ENCODE peak calls at places on chromosomes 16 and 17, in ten cellular contexts. One of them, this sample, is unnamed.

GRCh38 chr16:85321856-85322271 is 209.6 kb upstream of the CIBAR2 start:
- DNase-seq in NCI-H524: no peak
- DNase-seq in SHP77: no peak
- DNase-seq in T-helper 2 cell: no peak
- DNase-seq in stimulated activated CD4-positive, alpha-beta T cell treated with anti-CD3 and anti-CD28 coated beads, Interleukin-2, amount 100 ng/mL, for 4 hours: no peak
- DNase-seq in right cardiac atrium: peak; percentile 99
- DNase-seq in mucosa of gallbladder: peak; percentile 88
- DNase-seq in foreskin keratinocyte: no peak
- DNase-seq in WTC11: no peak
- DNase-seq in dermis blood vessel endothelial cell: peak; percentile 56
- DNase-seq in this sample: peak; percentile 98

GRCh38 chr16:86504315-86505184 is 5.8 kb upstream of the FOXF1 start:
- DNase-seq in NCI-H524: no peak
- DNase-seq in SHP77: no peak
- DNase-seq in T-helper 2 cell: no peak
- DNase-seq in stimulated activated CD4-positive, alpha-beta T cell treated with anti-CD3 and anti-CD28 coated beads, Interleukin-2, amount 100 ng/mL, for 4 hours: no peak
- DNase-seq in right cardiac atrium: no peak
- DNase-seq in mucosa of gallbladder: no peak
- DNase-seq in foreskin keratinocyte: no peak
- DNase-seq in WTC11: no peak
- DNase-seq in dermis blood vessel endothelial cell: no peak
- DNase-seq in this sample: no peak

GRCh38 chr17:81838753-81839255 is 4.0 kb upstream of the PPP1R27 start:
- DNase-seq in NCI-H524: no peak
- DNase-seq in SHP77: no peak
- DNase-seq in T-helper 2 cell: no peak
- DNase-seq in stimulated activated CD4-positive, alpha-beta T cell treated with anti-CD3 and anti-CD28 coated beads, Interleukin-2, amount 100 ng/mL, for 4 hours: no peak
- DNase-seq in right cardiac atrium: no peak
- DNase-seq in mucosa of gallbladder: no peak
- DNase-seq in foreskin keratinocyte: no peak
- DNase-seq in WTC11: no peak
- DNase-seq in dermis blood vessel endothelial cell: no peak
- DNase-seq in this sample: no peak

GRCh38 chr16:66512589-66513404 is 37.1 kb downstream of the TK2 start:
- DNase-seq in NCI-H524: no peak
- DNase-seq in SHP77: no peak
- DNase-seq in T-helper 2 cell: no peak
- DNase-seq in stimulated activated CD4-positive, alpha-beta T cell treated with anti-CD3 and anti-CD28 coated beads, Interleukin-2, amount 100 ng/mL, for 4 hours: no peak
- DNase-seq in right cardiac atrium: peak; percentile 77
- DNase-seq in mucosa of gallbladder: no peak
- DNase-seq in foreskin keratinocyte: no peak
- DNase-seq in WTC11: no peak
- DNase-seq in dermis blood vessel endothelial cell: peak; percentile 65
- DNase-seq in this sample: no peak

GRCh38 chr17:37160940-37161339 is 212.2 kb downstream of the AATF start:
- DNase-seq in NCI-H524: no peak
- DNase-seq in SHP77: no peak
- DNase-seq in T-helper 2 cell: no peak
- DNase-seq in stimulated activated CD4-positive, alpha-beta T cell treated with anti-CD3 and anti-CD28 coated beads, Interleukin-2, amount 100 ng/mL, for 4 hours: no peak
- DNase-seq in right cardiac atrium: no peak
- DNase-seq in mucosa of gallbladder: no peak
- DNase-seq in foreskin keratinocyte: peak; percentile 84
- DNase-seq in WTC11: no peak
- DNase-seq in dermis blood vessel endothelial cell: peak; percentile 42
- DNase-seq in this sample: no peak

GRCh38 chr16:75603241-75603640 is 19.8 kb downstream of the ADAT1 start:
- DNase-seq in NCI-H524: no peak
- DNase-seq in SHP77: no peak
- DNase-seq in T-helper 2 cell: no peak
- DNase-seq in stimulated activated CD4-positive, alpha-beta T cell treated with anti-CD3 and anti-CD28 coated beads, Interleukin-2, amount 100 ng/mL, for 4 hours: no peak
- DNase-seq in right cardiac atrium: no peak
- DNase-seq in mucosa of gallbladder: no peak
- DNase-seq in foreskin keratinocyte: no peak
- DNase-seq in WTC11: no peak
- DNase-seq in dermis blood vessel endothelial cell: no peak
- DNase-seq in this sample: no peak

GRCh38 chr16:9351841-9352434 is 260.5 kb downstream of the HAPSTR1 start:
- DNase-seq in NCI-H524: no peak
- DNase-seq in SHP77: no peak
- DNase-seq in T-helper 2 cell: no peak
- DNase-seq in stimulated activated CD4-positive, alpha-beta T cell treated with anti-CD3 and anti-CD28 coated beads, Interleukin-2, amount 100 ng/mL, for 4 hours: no peak
- DNase-seq in right cardiac atrium: no peak
- DNase-seq in mucosa of gallbladder: no peak
- DNase-seq in foreskin keratinocyte: no peak
- DNase-seq in WTC11: no peak
- DNase-seq in dermis blood vessel endothelial cell: no peak
- DNase-seq in this sample: peak; percentile 26

GRCh38 chr16:22614271-22614947 is 103.7 kb downstream of the NPIPB5 start:
- DNase-seq in NCI-H524: no peak
- DNase-seq in SHP77: no peak
- DNase-seq in T-helper 2 cell: no peak
- DNase-seq in stimulated activated CD4-positive, alpha-beta T cell treated with anti-CD3 and anti-CD28 coated beads, Interleukin-2, amount 100 ng/mL, for 4 hours: no peak
- DNase-seq in right cardiac atrium: no peak
- DNase-seq in mucosa of gallbladder: peak; percentile 90
- DNase-seq in foreskin keratinocyte: peak; percentile 100
- DNase-seq in WTC11: no peak
- DNase-seq in dermis blood vessel endothelial cell: no peak
- DNase-seq in this sample: peak; percentile 81

GRCh38 chr16:3879887-3880564 is 487 bp downstream of the CREBBP start:
- DNase-seq in NCI-H524: peak; percentile 21
- DNase-seq in SHP77: peak; percentile 31
- DNase-seq in T-helper 2 cell: peak; percentile 66
- DNase-seq in stimulated activated CD4-positive, alpha-beta T cell treated with anti-CD3 and anti-CD28 coated beads, Interleukin-2, amount 100 ng/mL, for 4 hours: peak; percentile 64
- DNase-seq in right cardiac atrium: peak; percentile 92
- DNase-seq in mucosa of gallbladder: peak; percentile 71
- DNase-seq in foreskin keratinocyte: no peak
- DNase-seq in WTC11: peak; percentile 59
- DNase-seq in dermis blood vessel endothelial cell: peak; percentile 75
- DNase-seq in this sample: peak; percentile 78

GRCh38 chr17:49610883-49611584 is 35.4 kb downstream of the NXPH3 start:
- DNase-seq in NCI-H524: no peak
- DNase-seq in SHP77: no peak
- DNase-seq in T-helper 2 cell: no peak
- DNase-seq in stimulated activated CD4-positive, alpha-beta T cell treated with anti-CD3 and anti-CD28 coated beads, Interleukin-2, amount 100 ng/mL, for 4 hours: no peak
- DNase-seq in right cardiac atrium: no peak
- DNase-seq in mucosa of gallbladder: no peak
- DNase-seq in foreskin keratinocyte: no peak
- DNase-seq in WTC11: no peak
- DNase-seq in dermis blood vessel endothelial cell: no peak
- DNase-seq in this sample: peak; percentile 44

GRCh38 chr17:17114592-17115225 is 72.5 kb downstream of the MPRIP start:
- DNase-seq in NCI-H524: no peak
- DNase-seq in SHP77: no peak
- DNase-seq in T-helper 2 cell: no peak
- DNase-seq in stimulated activated CD4-positive, alpha-beta T cell treated with anti-CD3 and anti-CD28 coated beads, Interleukin-2, amount 100 ng/mL, for 4 hours: no peak
- DNase-seq in right cardiac atrium: peak; percentile 71
- DNase-seq in mucosa of gallbladder: no peak
- DNase-seq in foreskin keratinocyte: no peak
- DNase-seq in WTC11: no peak
- DNase-seq in dermis blood vessel endothelial cell: peak; percentile 41
- DNase-seq in this sample: no peak

GRCh38 chr16:55502801-55503366 is 6.0 kb upstream of the LPCAT2 start:
- DNase-seq in NCI-H524: peak; percentile 59
- DNase-seq in SHP77: no peak
- DNase-seq in T-helper 2 cell: no peak
- DNase-seq in stimulated activated CD4-positive, alpha-beta T cell treated with anti-CD3 and anti-CD28 coated beads, Interleukin-2, amount 100 ng/mL, for 4 hours: no peak
- DNase-seq in right cardiac atrium: peak; percentile 97
- DNase-seq in mucosa of gallbladder: peak; percentile 93
- DNase-seq in foreskin keratinocyte: no peak
- DNase-seq in WTC11: no peak
- DNase-seq in dermis blood vessel endothelial cell: peak; percentile 60
- DNase-seq in this sample: peak; percentile 96

GRCh38 chr16:70437582-70438324 is 1.1 kb downstream of the ST3GAL2 start:
- DNase-seq in NCI-H524: peak; percentile 57
- DNase-seq in SHP77: no peak
- DNase-seq in T-helper 2 cell: no peak
- DNase-seq in stimulated activated CD4-positive, alpha-beta T cell treated with anti-CD3 and anti-CD28 coated beads, Interleukin-2, amount 100 ng/mL, for 4 hours: no peak
- DNase-seq in right cardiac atrium: no peak
- DNase-seq in mucosa of gallbladder: no peak
- DNase-seq in foreskin keratinocyte: peak; percentile 14
- DNase-seq in WTC11: no peak
- DNase-seq in dermis blood vessel endothelial cell: peak; percentile 49
- DNase-seq in this sample: peak; percentile 17

GRCh38 chr17:66533572-66533971 is 231.2 kb downstream of the PRKCA start:
- DNase-seq in NCI-H524: no peak
- DNase-seq in SHP77: no peak
- DNase-seq in T-helper 2 cell: no peak
- DNase-seq in stimulated activated CD4-positive, alpha-beta T cell treated with anti-CD3 and anti-CD28 coated beads, Interleukin-2, amount 100 ng/mL, for 4 hours: no peak
- DNase-seq in right cardiac atrium: no peak
- DNase-seq in mucosa of gallbladder: peak; percentile 30
- DNase-seq in foreskin keratinocyte: no peak
- DNase-seq in WTC11: peak; percentile 50
- DNase-seq in dermis blood vessel endothelial cell: no peak
- DNase-seq in this sample: no peak

GRCh38 chr16:14121135-14121534 is 50.0 kb downstream of the MRTFB start:
- DNase-seq in NCI-H524: no peak
- DNase-seq in SHP77: no peak
- DNase-seq in T-helper 2 cell: no peak
- DNase-seq in stimulated activated CD4-positive, alpha-beta T cell treated with anti-CD3 and anti-CD28 coated beads, Interleukin-2, amount 100 ng/mL, for 4 hours: no peak
- DNase-seq in right cardiac atrium: no peak
- DNase-seq in mucosa of gallbladder: no peak
- DNase-seq in foreskin keratinocyte: no peak
- DNase-seq in WTC11: no peak
- DNase-seq in dermis blood vessel endothelial cell: no peak
- DNase-seq in this sample: no peak

GRCh38 chr16:27318399-27319256 is 4.9 kb downstream of the IL4R start:
- DNase-seq in NCI-H524: no peak
- DNase-seq in SHP77: no peak
- DNase-seq in T-helper 2 cell: no peak
- DNase-seq in stimulated activated CD4-positive, alpha-beta T cell treated with anti-CD3 and anti-CD28 coated beads, Interleukin-2, amount 100 ng/mL, for 4 hours: peak; percentile 57
- DNase-seq in right cardiac atrium: peak; percentile 72
- DNase-seq in mucosa of gallbladder: no peak
- DNase-seq in foreskin keratinocyte: peak; percentile 98
- DNase-seq in WTC11: peak; percentile 19
- DNase-seq in dermis blood vessel endothelial cell: no peak
- DNase-seq in this sample: no peak

GRCh38 chr16:86975445-86975844 is 341.7 kb downstream of the C16orf95 start:
- DNase-seq in NCI-H524: no peak
- DNase-seq in SHP77: no peak
- DNase-seq in T-helper 2 cell: no peak
- DNase-seq in stimulated activated CD4-positive, alpha-beta T cell treated with anti-CD3 and anti-CD28 coated beads, Interleukin-2, amount 100 ng/mL, for 4 hours: no peak
- DNase-seq in right cardiac atrium: no peak
- DNase-seq in mucosa of gallbladder: no peak
- DNase-seq in foreskin keratinocyte: peak; percentile 59
- DNase-seq in WTC11: peak; percentile 60
- DNase-seq in dermis blood vessel endothelial cell: peak; percentile 87
- DNase-seq in this sample: peak; percentile 31

GRCh38 chr17:48153711-48154642 is 46.4 kb downstream of the SNX11 start:
- DNase-seq in NCI-H524: peak; percentile 42
- DNase-seq in SHP77: peak; percentile 70
- DNase-seq in T-helper 2 cell: no peak
- DNase-seq in stimulated activated CD4-positive, alpha-beta T cell treated with anti-CD3 and anti-CD28 coated beads, Interleukin-2, amount 100 ng/mL, for 4 hours: no peak
- DNase-seq in right cardiac atrium: no peak
- DNase-seq in mucosa of gallbladder: peak; percentile 76
- DNase-seq in foreskin keratinocyte: peak; percentile 4
- DNase-seq in WTC11: peak; percentile 60
- DNase-seq in dermis blood vessel endothelial cell: peak; percentile 63
- DNase-seq in this sample: peak; percentile 76

GRCh38 chr17:50689251-50689650 is 18.5 kb downstream of the ANKRD40 start:
- DNase-seq in NCI-H524: no peak
- DNase-seq in SHP77: no peak
- DNase-seq in T-helper 2 cell: no peak
- DNase-seq in stimulated activated CD4-positive, alpha-beta T cell treated with anti-CD3 and anti-CD28 coated beads, Interleukin-2, amount 100 ng/mL, for 4 hours: no peak
- DNase-seq in right cardiac atrium: no peak
- DNase-seq in mucosa of gallbladder: no peak
- DNase-seq in foreskin keratinocyte: no peak
- DNase-seq in WTC11: no peak
- DNase-seq in dermis blood vessel endothelial cell: no peak
- DNase-seq in this sample: peak; percentile 55

GRCh38 chr17:10217916-10218315 is 19.5 kb upstream of the GAS7 start:
- DNase-seq in NCI-H524: no peak
- DNase-seq in SHP77: no peak
- DNase-seq in T-helper 2 cell: no peak
- DNase-seq in stimulated activated CD4-positive, alpha-beta T cell treated with anti-CD3 and anti-CD28 coated beads, Interleukin-2, amount 100 ng/mL, for 4 hours: no peak
- DNase-seq in right cardiac atrium: no peak
- DNase-seq in mucosa of gallbladder: no peak
- DNase-seq in foreskin keratinocyte: no peak
- DNase-seq in WTC11: no peak
- DNase-seq in dermis blood vessel endothelial cell: no peak
- DNase-seq in this sample: no peak

GRCh38 chr17:57834146-57834741 is 15.6 kb downstream of the MRPS23 start:
- DNase-seq in NCI-H524: peak; percentile 22
- DNase-seq in SHP77: peak; percentile 66
- DNase-seq in T-helper 2 cell: no peak
- DNase-seq in stimulated activated CD4-positive, alpha-beta T cell treated with anti-CD3 and anti-CD28 coated beads, Interleukin-2, amount 100 ng/mL, for 4 hours: no peak
- DNase-seq in right cardiac atrium: peak; percentile 81
- DNase-seq in mucosa of gallbladder: no peak
- DNase-seq in foreskin keratinocyte: peak; percentile 54
- DNase-seq in WTC11: peak; percentile 49
- DNase-seq in dermis blood vessel endothelial cell: no peak
- DNase-seq in this sample: peak; percentile 63

GRCh38 chr17:48835971-48836370 is 5.1 kb downstream of the CALCOCO2 start:
- DNase-seq in NCI-H524: peak; percentile 81
- DNase-seq in SHP77: no peak
- DNase-seq in T-helper 2 cell: no peak
- DNase-seq in stimulated activated CD4-positive, alpha-beta T cell treated with anti-CD3 and anti-CD28 coated beads, Interleukin-2, amount 100 ng/mL, for 4 hours: no peak
- DNase-seq in right cardiac atrium: no peak
- DNase-seq in mucosa of gallbladder: no peak
- DNase-seq in foreskin keratinocyte: no peak
- DNase-seq in WTC11: no peak
- DNase-seq in dermis blood vessel endothelial cell: no peak
- DNase-seq in this sample: no peak

GRCh38 chr17:48981927-48982539 is 13.6 kb upstream of the GIP start:
- DNase-seq in NCI-H524: no peak
- DNase-seq in SHP77: no peak
- DNase-seq in T-helper 2 cell: no peak
- DNase-seq in stimulated activated CD4-positive, alpha-beta T cell treated with anti-CD3 and anti-CD28 coated beads, Interleukin-2, amount 100 ng/mL, for 4 hours: no peak
- DNase-seq in right cardiac atrium: no peak
- DNase-seq in mucosa of gallbladder: no peak
- DNase-seq in foreskin keratinocyte: no peak
- DNase-seq in WTC11: no peak
- DNase-seq in dermis blood vessel endothelial cell: no peak
- DNase-seq in this sample: no peak

GRCh38 chr17:79739148-79740062 is 8.7 kb downstream of the ENPP7 start:
- DNase-seq in NCI-H524: no peak
- DNase-seq in SHP77: no peak
- DNase-seq in T-helper 2 cell: no peak
- DNase-seq in stimulated activated CD4-positive, alpha-beta T cell treated with anti-CD3 and anti-CD28 coated beads, Interleukin-2, amount 100 ng/mL, for 4 hours: no peak
- DNase-seq in right cardiac atrium: no peak
- DNase-seq in mucosa of gallbladder: no peak
- DNase-seq in foreskin keratinocyte: no peak
- DNase-seq in WTC11: no peak
- DNase-seq in dermis blood vessel endothelial cell: no peak
- DNase-seq in this sample: peak; percentile 47

GRCh38 chr17:44010966-44011647 is 3.7 kb downstream of the TMEM101 start:
- DNase-seq in NCI-H524: no peak
- DNase-seq in SHP77: no peak
- DNase-seq in T-helper 2 cell: no peak
- DNase-seq in stimulated activated CD4-positive, alpha-beta T cell treated with anti-CD3 and anti-CD28 coated beads, Interleukin-2, amount 100 ng/mL, for 4 hours: no peak
- DNase-seq in right cardiac atrium: no peak
- DNase-seq in mucosa of gallbladder: no peak
- DNase-seq in foreskin keratinocyte: no peak
- DNase-seq in WTC11: no peak
- DNase-seq in dermis blood vessel endothelial cell: no peak
- DNase-seq in this sample: no peak

GRCh38 chr16:27703545-27703944 is 153.6 kb downstream of the KATNIP start:
- DNase-seq in NCI-H524: no peak
- DNase-seq in SHP77: no peak
- DNase-seq in T-helper 2 cell: no peak
- DNase-seq in stimulated activated CD4-positive, alpha-beta T cell treated with anti-CD3 and anti-CD28 coated beads, Interleukin-2, amount 100 ng/mL, for 4 hours: no peak
- DNase-seq in right cardiac atrium: no peak
- DNase-seq in mucosa of gallbladder: no peak
- DNase-seq in foreskin keratinocyte: peak; percentile 18
- DNase-seq in WTC11: no peak
- DNase-seq in dermis blood vessel endothelial cell: peak; percentile 82
- DNase-seq in this sample: no peak

GRCh38 chr17:11816409-11816808 is 180.9 kb downstream of the ZNF18 start:
- DNase-seq in NCI-H524: no peak
- DNase-seq in SHP77: no peak
- DNase-seq in T-helper 2 cell: no peak
- DNase-seq in stimulated activated CD4-positive, alpha-beta T cell treated with anti-CD3 and anti-CD28 coated beads, Interleukin-2, amount 100 ng/mL, for 4 hours: no peak
- DNase-seq in right cardiac atrium: no peak
- DNase-seq in mucosa of gallbladder: no peak
- DNase-seq in foreskin keratinocyte: no peak
- DNase-seq in WTC11: no peak
- DNase-seq in dermis blood vessel endothelial cell: no peak
- DNase-seq in this sample: no peak

GRCh38 chr17:39001703-39002637 is 34.8 kb upstream of the FBXO47 start:
- DNase-seq in NCI-H524: no peak
- DNase-seq in SHP77: no peak
- DNase-seq in T-helper 2 cell: no peak
- DNase-seq in stimulated activated CD4-positive, alpha-beta T cell treated with anti-CD3 and anti-CD28 coated beads, Interleukin-2, amount 100 ng/mL, for 4 hours: no peak
- DNase-seq in right cardiac atrium: peak; percentile 93
- DNase-seq in mucosa of gallbladder: peak; percentile 49
- DNase-seq in foreskin keratinocyte: peak; percentile 76
- DNase-seq in WTC11: peak; percentile 28
- DNase-seq in dermis blood vessel endothelial cell: peak; percentile 60
- DNase-seq in this sample: peak; percentile 37

This sample was measured in body of pancreas.